ENCODE peak calls at places on chromosomes 3 and 15, in five cellular contexts. W, H, U, K and T are unnamed samples.

GRCh38 chr3:142450881-142451280 is 3.0 kb upstream of the XRN1 start:
- DNase-seq in H (no peak), K (no peak), U (no peak), W (no peak), T (no peak)

GRCh38 chr3:57261929-57262328 is 30.6 kb downstream of the ASB14 start:
- DNase-seq in K (no peak), H (no peak), U (no peak), W (no peak), T (no peak)

GRCh38 chr3:155738580-155739076 is 6.2 kb downstream of the PLCH1 start:
- DNase-seq in U (no peak), K (no peak), W (no peak), H (no peak), T (no peak)

GRCh38 chr15:100340721-100341661 is 784 bp downstream of the ADAMTS17 start:
- DNase-seq in K (no peak), U (no peak), W (no peak), H (peak; percentile 13), T (no peak)

GRCh38 chr15:63603516-63603915 is 6.3 kb downstream of the FBXL22 start:
- DNase-seq in K (no peak), H (no peak), W (no peak), U (no peak), T (no peak)

GRCh38 chr15:63503739-63504246 is 600 bp upstream of the USP3 start:
- DNase-seq in K (peak; percentile 79), U (no peak), H (peak; percentile 63), W (peak; percentile 90), T (no peak)

GRCh38 chr15:90072978-90073640 is 29.2 kb downstream of the IDH2 start:
- DNase-seq in H (no peak), U (no peak), K (no peak), W (no peak), T (no peak)

GRCh38 chr3:186173202-186173815 is 64.4 kb upstream of the ETV5 start:
- DNase-seq in W (no peak), H (no peak), U (no peak), K (no peak), T (no peak)

GRCh38 chr3:115512565-115513410 is 110.5 kb upstream of the GAP43 start:
- DNase-seq in W (peak; percentile 55), K (no peak), H (no peak), U (no peak), T (no peak)

GRCh38 chr3:123386477-123387040 is 62.3 kb downstream of the ADCY5 start:
- DNase-seq in H (no peak), U (no peak), W (peak; percentile 17), K (no peak), T (no peak)

GRCh38 chr3:172355836-172356235 is 92.4 kb downstream of the GHSR start:
- DNase-seq in H (peak; percentile 44), W (peak; percentile 92), U (peak; percentile 57), K (no peak), T (no peak)

GRCh38 chr3:10023587-10024310 is 2.5 kb upstream of the FANCD2 start:
- DNase-seq in H (peak; percentile 57), K (peak; percentile 48), U (peak; percentile 44), W (peak; percentile 89), T (no peak)

GRCh38 chr15:43794269-43795037 is 2.3 kb downstream of the SERF2 start:
- DNase-seq in K (no peak), U (no peak), W (peak; percentile 43), H (no peak), T (no peak)

GRCh38 chr15:74281147-74282133 is 45.3 kb downstream of the CCDC33 start:
- DNase-seq in U (no peak), H (no peak), W (no peak), K (no peak), T (no peak)

GRCh38 chr15:68315495-68316007 is 38.0 kb downstream of the FEM1B start:
- DNase-seq in U (no peak), W (peak; percentile 36), K (no peak), H (no peak), T (peak; percentile 6)

GRCh38 chr3:22765679-22766078 is 437.4 kb upstream of the UBE2E2 start:
- DNase-seq in U (no peak), H (no peak), K (no peak), W (no peak), T (no peak)

GRCh38 chr3:64916192-64916798 is 228.5 kb upstream of the ADAMTS9 start:
- DNase-seq in U (no peak), K (no peak), W (no peak), H (no peak), T (no peak)

GRCh38 chr3:196969001-196969659 is 497 bp upstream of the PIGZ start:
- DNase-seq in W (no peak), K (peak; percentile 78), U (no peak), H (peak; percentile 43), T (no peak)

GRCh38 chr3:161212892-161213291 is 8.2 kb upstream of the NMD3 start:
- DNase-seq in U (no peak), H (no peak), W (no peak), K (no peak), T (no peak)

GRCh38 chr15:48388017-48388936 is 57.0 kb downstream of the DUT start:
- DNase-seq in K (no peak), W (no peak), U (no peak), H (no peak), T (no peak)

GRCh38 chr3:42270561-42270960 is 4.6 kb upstream of the CCK start:
- DNase-seq in W (no peak), K (no peak), H (no peak), U (no peak), T (no peak)

GRCh38 chr3:18443670-18444596 is 18.8 kb upstream of the SATB1 start:
- DNase-seq in W (no peak), H (no peak), K (peak; percentile 50), U (no peak), T (peak; percentile 37)

GRCh38 chr3:177452487-177452886 is 255.2 kb upstream of the TBL1XR1 start:
- DNase-seq in K (peak; percentile 43), U (peak; percentile 96), H (peak; percentile 88), W (peak; percentile 93), T (no peak)

GRCh38 chr15:70098461-70099166 is 897 bp upstream of the TLE3 start:
- DNase-seq in U (peak; percentile 6), W (peak; percentile 33), H (no peak), K (peak; percentile 60), T (no peak)

GRCh38 chr15:91852741-91853500 is 587 bp upstream of the SLCO3A1 start:
- DNase-seq in K (peak; percentile 94), W (peak; percentile 71), U (no peak), H (peak; percentile 80), T (peak; percentile 78)
- TF ChIP-seq CTCF in K (peak; percentile 55), W (peak; percentile 60), U (peak; percentile 84), H (peak; percentile 96), T (peak; percentile 55)

GRCh38 chr3:72246685-72247084 is 461.7 kb upstream of the PROK2 start:
- DNase-seq in K (no peak), W (no peak), U (no peak), H (no peak), T (peak; percentile 57)

GRCh38 chr3:72244396-72244795 is 459.4 kb upstream of the PROK2 start:
- DNase-seq in U (no peak), K (no peak), H (no peak), W (no peak), T (no peak)

GRCh38 chr3:72247126-72247525 is 462.2 kb upstream of the PROK2 start:
- DNase-seq in K (no peak), H (no peak), W (no peak), U (no peak), T (no peak)

GRCh38 chr3:72247645-72248388 is 462.9 kb upstream of the PROK2 start:
- DNase-seq in W (no peak), H (no peak), U (no peak), K (no peak), T (peak; percentile 33)

GRCh38 chr3:72245183-72245811 is 460.3 kb upstream of the PROK2 start:
- DNase-seq in U (no peak), W (peak; percentile 42), H (no peak), K (no peak), T (peak; percentile 78)
- TF ChIP-seq CTCF in U (no peak), W (no peak), H (no peak), K (no peak), T (no peak)

DNA sequence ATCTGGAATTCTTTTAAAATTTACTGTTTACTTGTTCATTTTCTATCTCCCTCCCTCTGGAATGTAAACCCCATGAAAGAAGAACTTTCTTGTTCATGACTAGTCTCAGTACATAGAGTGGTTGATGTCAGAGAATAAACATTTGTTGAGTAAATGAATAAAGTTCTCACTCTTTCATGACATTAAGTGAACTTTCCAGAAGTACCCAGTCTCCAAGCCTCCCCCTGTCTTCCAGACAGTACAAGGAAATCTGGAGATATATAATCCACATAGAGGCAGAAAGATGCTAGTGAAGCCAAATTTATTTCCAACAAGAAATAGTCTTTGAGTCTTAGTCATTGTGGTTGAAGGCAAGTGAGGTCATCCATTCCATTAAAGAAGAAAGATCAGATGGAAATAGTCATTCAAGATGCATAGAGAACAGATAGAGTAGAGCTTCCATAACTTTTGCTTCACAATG is 71.5 kb upstream of the GALNT15 start:
- DNase-seq in W (peak; percentile 66), U (peak; percentile 57), K (no peak), H (no peak), T (no peak)
- TF ChIP-seq CTCF in W (no peak), U (no peak), K (no peak), H (no peak), T (no peak)

GRCh38 chr15:27250223-27250622 is 279.2 kb downstream of the GABRG3 start:
- DNase-seq in U (no peak), H (no peak), K (no peak), W (no peak), T (no peak)
- TF ChIP-seq CTCF in U (no peak), H (no peak), K (no peak), W (no peak), T (no peak)

DNA sequence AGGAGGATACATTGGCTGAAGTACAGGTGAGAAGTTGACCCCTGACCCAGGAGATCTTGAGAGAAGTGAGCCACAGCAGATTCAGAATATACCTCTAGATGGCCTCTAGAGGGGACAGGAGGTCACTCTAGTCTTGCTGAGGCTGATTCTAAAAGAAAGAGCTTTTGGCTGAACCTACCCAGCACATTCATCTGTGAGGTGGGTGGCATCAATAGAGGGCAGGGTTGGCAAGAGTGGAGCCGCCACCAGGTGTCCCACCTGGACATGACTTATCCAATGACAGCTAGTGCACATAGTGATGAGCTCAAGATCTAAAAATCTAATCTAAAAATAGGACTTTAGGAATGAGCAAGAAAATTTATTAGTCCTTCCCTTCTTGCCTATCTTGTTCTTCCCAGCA is 51.6 kb downstream of the CYP19A1 start:
- DNase-seq in U (no peak), K (no peak), W (no peak), H (no peak), T (peak; percentile 47)
- TF ChIP-seq CTCF in U (peak; percentile 32), K (no peak), W (no peak), H (no peak), T (peak; percentile 38)

GRCh38 chr3:78741066-78741645 is 1026.6 kb downstream of the ROBO1 start:
- DNase-seq in U (no peak), K (peak; percentile 14), H (no peak), W (no peak), T (no peak)
- TF ChIP-seq CTCF in U (peak; percentile 51), K (peak; percentile 30), H (no peak), W (peak; percentile 66), T (peak; percentile 56)

DNA sequence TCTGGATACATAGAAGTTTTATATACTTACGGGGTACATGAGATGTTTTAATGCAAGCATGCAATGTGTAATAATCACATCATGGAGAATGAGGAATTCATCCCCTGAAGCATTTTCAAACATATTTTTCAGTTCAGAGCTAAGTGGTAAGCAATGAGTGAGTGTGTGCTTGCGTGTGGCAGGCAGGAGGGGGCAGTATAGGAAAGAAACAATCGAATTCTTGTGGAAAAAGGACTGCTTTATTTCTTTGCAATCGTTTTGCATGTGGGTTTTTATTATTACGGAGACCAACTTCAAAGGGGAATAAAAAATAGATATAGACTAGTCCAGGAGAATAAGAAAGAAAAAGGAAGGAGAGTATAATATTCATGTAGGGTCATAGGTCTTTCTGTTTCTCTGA is 271.6 kb downstream of the CHL1 start:
- DNase-seq in K (peak; percentile 14), W (no peak), H (no peak), U (no peak), T (no peak)
- TF ChIP-seq CTCF in K (peak; percentile 62), W (peak; percentile 25), H (no peak), U (peak; percentile 43), T (peak; percentile 41)